ENCODE peak calls at places on chromosome 18, in five cellular contexts. X is A549; B is A172; H is mucosa of descending colon; T is activated naive CD8-positive, alpha-beta T cell treated with anti-CD3 and anti-CD28 coated beads for 36 hours. S is an unnamed sample.

GRCh38 chr18:30545393-30545792 is 497.1 kb downstream of the DSC3 start:
- DNase-seq in X (no peak), B (no peak), H (no peak), T (no peak), S (no peak)

GRCh38 chr18:44682181-44682870 is 1.6 kb downstream of the SETBP1 start:
- DNase-seq in X (no peak), B (no peak), H (peak), T (no peak), S (peak)

GRCh38 chr18:61719676-61720075 is 173.1 kb downstream of the RNF152 start:
- DNase-seq in X (no peak), B (no peak), H (no peak), T (no peak), S (no peak)

GRCh38 chr18:51438797-51439350 is 241.4 kb upstream of the MEX3C start:
- DNase-seq in X (no peak), B (no peak), H (no peak), T (no peak), S (no peak)

GRCh38 chr18:79554321-79554720 is 125.3 kb upstream of the CTDP1 start:
- DNase-seq in X (no peak), B (no peak), H (no peak), T (no peak), S (no peak)

GRCh38 chr18:78100189-78100588 is 850.5 kb downstream of the GALR1 start:
- DNase-seq in X (no peak), B (no peak), H (no peak), T (no peak), S (no peak)

GRCh38 chr18:69787825-69788547 is 159.7 kb downstream of the CD226 start:
- DNase-seq in X (peak), B (peak), H (no peak), T (no peak), S (no peak)

GRCh38 chr18:76953186-76953982 is 131.0 kb downstream of the ZNF236 start:
- DNase-seq in X (no peak), B (no peak), H (peak), T (no peak), S (peak)

GRCh38 chr18:48393776-48394175 is 15.4 kb downstream of the ZBTB7C start:
- DNase-seq in X (no peak), B (no peak), H (no peak), T (no peak), S (no peak)

GRCh38 chr18:63480476-63480875 is 3.7 kb downstream of the SERPINB5 start:
- DNase-seq in X (no peak), B (no peak), H (no peak), T (no peak), S (no peak)

GRCh38 chr18:23226930-23227728 is 91.8 kb downstream of the CABLES1 start:
- DNase-seq in X (no peak), B (peak), H (no peak), T (no peak), S (no peak)

GRCh38 chr18:8895987-8896619 is 190.7 kb downstream of the MTCL1 start:
- DNase-seq in X (no peak), B (peak), H (no peak), T (no peak), S (no peak)

GRCh38 chr18:50987261-50987660 is 19.4 kb downstream of the ELAC1 start:
- DNase-seq in X (no peak), B (no peak), H (no peak), T (no peak), S (no peak)

GRCh38 chr18:78242307-78242643 is 737.3 kb upstream of the SALL3 start:
- DNase-seq in X (no peak), B (no peak), H (no peak), T (no peak), S (no peak)

GRCh38 chr18:69968073-69968472 is 20.4 kb upstream of the CD226 start:
- DNase-seq in X (no peak), B (no peak), H (no peak), T (peak), S (no peak)

GRCh38 chr18:3262234-3263171 is 570 bp downstream of the MYL12B start:
- DNase-seq in X (peak), B (no peak), H (peak), T (peak), S (no peak)

GRCh38 chr18:78073275-78073674 is 823.6 kb downstream of the GALR1 start:
- DNase-seq in X (no peak), B (no peak), H (no peak), T (no peak), S (no peak)

GRCh38 chr18:76491436-76491800 is 3.6 kb downstream of the ZNF516 start:
- DNase-seq in X (peak), B (no peak), H (peak), T (peak), S (peak)

GRCh38 chr18:46577546-46577945 is 79.5 kb downstream of the LOXHD1 start:
- DNase-seq in X (no peak), B (no peak), H (no peak), T (no peak), S (no peak)

GRCh38 chr18:9340472-9340871 is 5.9 kb downstream of the TWSG1 start:
- DNase-seq in X (no peak), B (no peak), H (no peak), T (no peak), S (no peak)

GRCh38 chr18:69647695-69648094 is 247.0 kb downstream of the DOK6 start:
- DNase-seq in X (no peak), B (no peak), H (no peak), T (no peak), S (no peak)

GRCh38 chr18:7303306-7303705 is 72.4 kb downstream of the LRRC30 start:
- DNase-seq in X (no peak), B (no peak), H (no peak), T (no peak), S (no peak)

GRCh38 chr18:3773303-3773702 is 323.3 kb downstream of the TGIF1 start:
- DNase-seq in X (no peak), B (no peak), H (no peak), T (no peak), S (no peak)

GRCh38 chr18:76699923-76700322 is 122.4 kb upstream of the ZNF236 start:
- DNase-seq in X (no peak), B (no peak), H (no peak), T (no peak), S (no peak)

GRCh38 chr18:79442508-79443221 is 46.9 kb downstream of the NFATC1 start:
- DNase-seq in X (no peak), B (no peak), H (no peak), T (no peak), S (no peak)

GRCh38 chr18:68549257-68549871 is 165.5 kb downstream of the TMX3 start:
- DNase-seq in X (no peak), B (no peak), H (no peak), T (no peak), S (no peak)

GRCh38 chr18:79532690-79533058 is 136.9 kb downstream of the NFATC1 start:
- DNase-seq in X (no peak), B (no peak), H (no peak), T (no peak), S (no peak)

GRCh38 chr18:26133652-26134051 is at the start of gene PSMA8:
- DNase-seq in X (no peak), B (no peak), H (peak), T (peak), S (peak)

GRCh38 chr18:68017385-68017784 is 500.9 kb upstream of the DSEL start:
- DNase-seq in X (peak), B (peak), H (no peak), T (no peak), S (no peak)

GRCh38 chr18:78724214-78724834 is 255.3 kb upstream of the SALL3 start:
- DNase-seq in X (no peak), B (no peak), H (peak), T (no peak), S (no peak)

GRCh38 chr18:73119574-73119973 is 251.8 kb upstream of the NETO1 start:
- DNase-seq in X (no peak), B (no peak), H (no peak), T (no peak), S (no peak)

GRCh38 chr18:39685303-39685902 is 2119.8 kb upstream of the CELF4 start:
- DNase-seq in X (no peak), B (no peak), H (no peak), T (no peak), S (no peak)

GRCh38 chr18:50194623-50195532 is at the start of gene MYO5B:
- DNase-seq in X (peak), B (no peak), H (peak), T (peak), S (peak)

GRCh38 chr18:2847341-2848144 is 737 bp downstream of the EMILIN2 start:
- DNase-seq in X (no peak), B (no peak), H (peak), T (peak), S (no peak)

S was measured in pancreas.